ENCODE peak calls at places on chromosome 2, in ten cellular contexts. W, Q, V, F, O, B, Z, X, G and J are unnamed samples.
A peak's percentile ranks its signal among the peaks of the same experiment; 100 is the strongest.

GRCh38 chr2:102110596-102111334 is 31.8 kb upstream of the IL1R1 start:
- DNase-seq in Z (no peak), F (no peak), V (no peak), X (no peak), W (no peak), G (no peak), O (no peak), Q (no peak), B (no peak), J (no peak)

GRCh38 chr2:24207359-24207758 is 32.5 kb downstream of the FAM228A start:
- DNase-seq in Z (no peak), Q (no peak), X (no peak), V (no peak), O (no peak), B (no peak), W (no peak), F (no peak), G (no peak), J (no peak)

GRCh38 chr2:205947621-205948495 is 138.1 kb downstream of the INO80D start:
- DNase-seq in Q (peak; percentile 72), O (peak; percentile 72), G (peak; percentile 78), B (peak; percentile 78), F (peak; percentile 54), X (peak; percentile 75), Z (no peak), V (peak; percentile 90), W (peak; percentile 78), J (peak; percentile 49)

GRCh38 chr2:26720322-26721166 is 28.0 kb downstream of the KCNK3 start:
- DNase-seq in Q (peak; percentile 88), Z (no peak), F (peak; percentile 95), V (no peak), X (peak; percentile 73), B (peak; percentile 82), W (no peak), O (peak; percentile 61), G (peak; percentile 60), J (peak; percentile 54)

GRCh38 chr2:172855588-172855987 is 119.9 kb downstream of the RAPGEF4 start:
- DNase-seq in Z (no peak), Q (no peak), G (no peak), O (no peak), F (no peak), W (no peak), B (no peak), X (no peak), V (no peak), J (no peak)

GRCh38 chr2:191152841-191153240 is 2.0 kb upstream of the STAT4 start:
- DNase-seq in F (no peak), O (peak; percentile 84), W (no peak), Z (no peak), X (no peak), Q (no peak), B (peak; percentile 75), V (no peak), G (peak; percentile 88), J (no peak)

GRCh38 chr2:218727502-218728165 is 17.0 kb downstream of the TTLL4 start:
- DNase-seq in G (peak; percentile 14), W (no peak), B (peak; percentile 34), F (peak; percentile 39), Z (no peak), O (no peak), X (no peak), Q (no peak), V (no peak), J (no peak)

GRCh38 chr2:219912530-219912929 is 285.1 kb downstream of the SLC4A3 start:
- DNase-seq in F (no peak), X (no peak), W (no peak), Z (no peak), G (peak; percentile 62), Q (no peak), V (no peak), O (peak; percentile 46), B (peak; percentile 62), J (peak; percentile 79)

GRCh38 chr2:103942199-103942598 is 911.7 kb upstream of the POU3F3 start:
- DNase-seq in G (no peak), Z (no peak), W (no peak), X (no peak), Q (no peak), O (no peak), V (no peak), F (no peak), B (no peak), J (no peak)

GRCh38 chr2:218964041-218964771 is 4.7 kb downstream of the CDK5R2 start:
- DNase-seq in B (peak; percentile 92), G (peak; percentile 45), O (peak; percentile 58), Q (no peak), X (no peak), Z (peak; percentile 14), F (peak; percentile 87), W (no peak), V (peak; percentile 58), J (peak; percentile 82)

GRCh38 chr2:95760839-95761525 is 169.2 kb downstream of the TRIM43 start:
- DNase-seq in W (no peak), O (peak; percentile 75), Z (no peak), F (peak; percentile 12), X (no peak), B (peak; percentile 88), Q (no peak), V (peak; percentile 33), G (peak; percentile 78), J (peak; percentile 70)

GRCh38 chr2:182642328-182642727 is 73.7 kb upstream of the DNAJC10 start:
- DNase-seq in F (peak; percentile 63), B (peak; percentile 59), O (peak; percentile 60), W (peak; percentile 18), X (peak; percentile 22), V (peak; percentile 86), Z (no peak), Q (peak; percentile 33), G (peak; percentile 48), J (peak; percentile 45)

GRCh38 chr2:30664761-30665358 is 142.4 kb downstream of the CAPN13 start:
- DNase-seq in O (peak; percentile 88), F (peak; percentile 91), Z (no peak), Q (no peak), V (peak; percentile 41), W (no peak), B (peak; percentile 97), G (peak; percentile 96), X (no peak), J (peak; percentile 86)

GRCh38 chr2:173099804-173100203 is 24.2 kb downstream of the MAP3K20 start:
- DNase-seq in B (no peak), G (no peak), Q (no peak), F (no peak), W (no peak), Z (no peak), V (no peak), X (no peak), O (no peak), J (no peak)

GRCh38 chr2:33497177-33497787 is 20.8 kb downstream of the RASGRP3 start:
- DNase-seq in W (no peak), B (no peak), V (no peak), G (no peak), X (no peak), Q (no peak), F (no peak), Z (no peak), O (no peak), J (no peak)

GRCh38 chr2:226993171-226993570 is 157.3 kb downstream of the RHBDD1 start:
- DNase-seq in Z (no peak), F (no peak), B (no peak), X (no peak), V (no peak), O (no peak), W (no peak), Q (no peak), G (no peak), J (no peak)

GRCh38 chr2:226991663-226992062 is 155.8 kb downstream of the RHBDD1 start:
- DNase-seq in Z (no peak), B (no peak), X (no peak), O (no peak), Q (no peak), W (no peak), F (no peak), V (no peak), G (no peak), J (no peak)

GRCh38 chr2:226995625-226996041 is 159.8 kb downstream of the RHBDD1 start:
- DNase-seq in F (peak; percentile 51), V (no peak), O (peak; percentile 86), G (peak; percentile 76), Q (no peak), B (peak; percentile 77), X (no peak), W (no peak), Z (no peak), J (no peak)

GRCh38 chr2:226999676-227000075 is 163.8 kb downstream of the RHBDD1 start:
- DNase-seq in V (no peak), Z (no peak), G (no peak), X (no peak), B (no peak), Q (no peak), O (no peak), F (no peak), W (no peak), J (no peak)

GRCh38 chr2:226994775-226995174 is 158.9 kb downstream of the RHBDD1 start:
- DNase-seq in Z (no peak), G (no peak), X (no peak), W (no peak), F (peak; percentile 11), O (no peak), V (no peak), B (no peak), Q (no peak), J (no peak)
- TF ChIP-seq CTCF in Z (no peak), G (peak; percentile 18), X (no peak), W (no peak), F (no peak), O (peak; percentile 55), V (peak; percentile 66), B (no peak), Q (no peak), J (no peak)

GRCh38 chr2:164535280-164536025 is 85.8 kb downstream of the GRB14 start:
- DNase-seq in B (no peak), Z (no peak), O (no peak), V (no peak), X (no peak), G (no peak), W (no peak), F (no peak), Q (no peak), J (no peak)

GRCh38 chr2:164542584-164543021 is 78.7 kb downstream of the GRB14 start:
- DNase-seq in G (peak; percentile 76), B (peak; percentile 15), X (no peak), W (no peak), V (no peak), Q (no peak), F (peak; percentile 30), Z (no peak), O (peak; percentile 76), J (peak; percentile 70)

GRCh38 chr2:164538250-164538866 is 82.9 kb downstream of the GRB14 start:
- DNase-seq in Z (no peak), W (no peak), V (no peak), F (peak; percentile 52), O (peak; percentile 40), Q (no peak), G (peak; percentile 53), B (peak; percentile 29), X (no peak), J (peak; percentile 35)
- TF ChIP-seq CTCF in Z (no peak), W (no peak), V (peak; percentile 86), F (peak; percentile 78), O (peak; percentile 77), Q (peak; percentile 21), G (peak; percentile 91), B (peak; percentile 50), X (peak; percentile 38), J (peak; percentile 77)

GRCh38 chr2:42386684-42387083 is 25.7 kb upstream of the COX7A2L start:
- DNase-seq in V (no peak), W (no peak), B (no peak), O (no peak), X (peak; percentile 14), F (peak; percentile 45), G (no peak), Z (no peak), Q (no peak), J (no peak)
- TF ChIP-seq CTCF in V (peak; percentile 72), W (peak; percentile 45), B (peak; percentile 26), O (peak; percentile 57), X (no peak), F (peak; percentile 27), G (peak; percentile 42), Z (peak; percentile 56), Q (no peak), J (peak; percentile 64)

GRCh38 chr2:151914989-151915628 is 86.9 kb upstream of the ARL5A start:
- DNase-seq in Q (no peak), F (no peak), O (no peak), Z (no peak), B (no peak), W (no peak), V (peak; percentile 62), G (no peak), X (no peak), J (no peak)
- TF ChIP-seq CTCF in Q (no peak), F (no peak), O (no peak), Z (no peak), B (no peak), W (no peak), V (peak; percentile 54), G (no peak), X (no peak), J (no peak)